ENCODE peak calls at places on chromosomes 1 and 21, in nine cellular contexts. One of them, this sample, is unnamed.

GRCh38 chr1:151825811-151826660 is 5.6 kb downstream of the RORC start:
- DNase-seq in AG04450: no peak
- DNase-seq in neural crest cell: no peak
- DNase-seq in heart right ventricle: no peak
- DNase-seq in HFF-Myc: no peak
- DNase-seq in cardiac fibroblast: no peak
- DNase-seq in progenitor cell of endocrine pancreas: no peak
- DNase-seq in CD4-positive, alpha-beta T cell: no peak
- DNase-seq in astrocyte of the spinal cord: no peak
- DNase-seq in this sample: no peak

GRCh38 chr1:179016694-179017382 is 8.9 kb upstream of the FAM20B start:
- DNase-seq in AG04450: peak
- DNase-seq in neural crest cell: no peak
- DNase-seq in heart right ventricle: peak
- DNase-seq in HFF-Myc: peak
- DNase-seq in cardiac fibroblast: peak
- DNase-seq in progenitor cell of endocrine pancreas: no peak
- DNase-seq in CD4-positive, alpha-beta T cell: no peak
- DNase-seq in astrocyte of the spinal cord: peak
- DNase-seq in this sample: peak

GRCh38 chr1:41023279-41023990 is 1.9 kb upstream of the SLFNL1 start:
- DNase-seq in AG04450: no peak
- DNase-seq in neural crest cell: no peak
- DNase-seq in heart right ventricle: no peak
- DNase-seq in HFF-Myc: no peak
- DNase-seq in cardiac fibroblast: peak
- DNase-seq in progenitor cell of endocrine pancreas: no peak
- DNase-seq in CD4-positive, alpha-beta T cell: no peak
- DNase-seq in astrocyte of the spinal cord: no peak
- DNase-seq in this sample: no peak

GRCh38 chr1:53153752-53154151 is 11.3 kb upstream of the SLC1A7 start:
- DNase-seq in AG04450: no peak
- DNase-seq in neural crest cell: no peak
- DNase-seq in heart right ventricle: no peak
- DNase-seq in HFF-Myc: no peak
- DNase-seq in cardiac fibroblast: no peak
- DNase-seq in progenitor cell of endocrine pancreas: no peak
- DNase-seq in CD4-positive, alpha-beta T cell: no peak
- DNase-seq in astrocyte of the spinal cord: no peak
- DNase-seq in this sample: no peak

GRCh38 chr21:42171091-42172053 is 47.6 kb upstream of the ABCG1 start:
- DNase-seq in AG04450: no peak
- DNase-seq in neural crest cell: no peak
- DNase-seq in heart right ventricle: peak
- DNase-seq in HFF-Myc: no peak
- DNase-seq in cardiac fibroblast: peak
- DNase-seq in progenitor cell of endocrine pancreas: no peak
- DNase-seq in CD4-positive, alpha-beta T cell: no peak
- DNase-seq in astrocyte of the spinal cord: no peak
- DNase-seq in this sample: peak

GRCh38 chr1:21624577-21625389 is 44.4 kb downstream of the RAP1GAP start:
- DNase-seq in AG04450: no peak
- DNase-seq in neural crest cell: no peak
- DNase-seq in heart right ventricle: no peak
- DNase-seq in HFF-Myc: peak
- DNase-seq in cardiac fibroblast: no peak
- DNase-seq in progenitor cell of endocrine pancreas: no peak
- DNase-seq in CD4-positive, alpha-beta T cell: no peak
- DNase-seq in astrocyte of the spinal cord: no peak
- DNase-seq in this sample: no peak

GRCh38 chr1:50656931-50657330 is 233.7 kb upstream of the DMRTA2 start:
- DNase-seq in AG04450: no peak
- DNase-seq in neural crest cell: no peak
- DNase-seq in heart right ventricle: no peak
- DNase-seq in HFF-Myc: no peak
- DNase-seq in cardiac fibroblast: no peak
- DNase-seq in progenitor cell of endocrine pancreas: no peak
- DNase-seq in CD4-positive, alpha-beta T cell: no peak
- DNase-seq in astrocyte of the spinal cord: no peak
- DNase-seq in this sample: no peak

GRCh38 chr1:246836169-246836568 is 95.6 kb downstream of the AHCTF1 start:
- DNase-seq in AG04450: no peak
- DNase-seq in neural crest cell: no peak
- DNase-seq in heart right ventricle: no peak
- DNase-seq in HFF-Myc: no peak
- DNase-seq in cardiac fibroblast: peak
- DNase-seq in progenitor cell of endocrine pancreas: no peak
- DNase-seq in CD4-positive, alpha-beta T cell: no peak
- DNase-seq in astrocyte of the spinal cord: no peak
- DNase-seq in this sample: no peak

GRCh38 chr1:27596261-27596660 is 7.7 kb downstream of the AHDC1 start:
- DNase-seq in AG04450: no peak
- DNase-seq in neural crest cell: no peak
- DNase-seq in heart right ventricle: no peak
- DNase-seq in HFF-Myc: no peak
- DNase-seq in cardiac fibroblast: no peak
- DNase-seq in progenitor cell of endocrine pancreas: no peak
- DNase-seq in CD4-positive, alpha-beta T cell: no peak
- DNase-seq in astrocyte of the spinal cord: no peak
- DNase-seq in this sample: no peak

GRCh38 chr21:29715089-29715488 is 224.7 kb downstream of the GRIK1 start:
- DNase-seq in AG04450: no peak
- DNase-seq in neural crest cell: no peak
- DNase-seq in heart right ventricle: no peak
- DNase-seq in HFF-Myc: no peak
- DNase-seq in cardiac fibroblast: no peak
- DNase-seq in progenitor cell of endocrine pancreas: no peak
- DNase-seq in CD4-positive, alpha-beta T cell: no peak
- DNase-seq in astrocyte of the spinal cord: no peak
- DNase-seq in this sample: no peak

GRCh38 chr21:34996304-34997081 is 52.6 kb downstream of the RUNX1 start:
- DNase-seq in AG04450: no peak
- DNase-seq in neural crest cell: no peak
- DNase-seq in heart right ventricle: no peak
- DNase-seq in HFF-Myc: no peak
- DNase-seq in cardiac fibroblast: peak
- DNase-seq in progenitor cell of endocrine pancreas: no peak
- DNase-seq in CD4-positive, alpha-beta T cell: no peak
- DNase-seq in astrocyte of the spinal cord: no peak
- DNase-seq in this sample: no peak

GRCh38 chr1:173329747-173330146 is 122.6 kb upstream of the TNFSF4 start:
- DNase-seq in AG04450: no peak
- DNase-seq in neural crest cell: no peak
- DNase-seq in heart right ventricle: no peak
- DNase-seq in HFF-Myc: no peak
- DNase-seq in cardiac fibroblast: peak
- DNase-seq in progenitor cell of endocrine pancreas: no peak
- DNase-seq in CD4-positive, alpha-beta T cell: no peak
- DNase-seq in astrocyte of the spinal cord: peak
- DNase-seq in this sample: no peak

GRCh38 chr1:220806408-220806807 is 19.7 kb downstream of the MTARC1 start:
- DNase-seq in AG04450: no peak
- DNase-seq in neural crest cell: no peak
- DNase-seq in heart right ventricle: no peak
- DNase-seq in HFF-Myc: no peak
- DNase-seq in cardiac fibroblast: no peak
- DNase-seq in progenitor cell of endocrine pancreas: no peak
- DNase-seq in CD4-positive, alpha-beta T cell: no peak
- DNase-seq in astrocyte of the spinal cord: no peak
- DNase-seq in this sample: no peak

GRCh38 chr1:17965515-17966100 is 142.0 kb upstream of the IGSF21 start:
- DNase-seq in AG04450: no peak
- DNase-seq in neural crest cell: no peak
- DNase-seq in heart right ventricle: no peak
- DNase-seq in HFF-Myc: no peak
- DNase-seq in cardiac fibroblast: no peak
- DNase-seq in progenitor cell of endocrine pancreas: no peak
- DNase-seq in CD4-positive, alpha-beta T cell: no peak
- DNase-seq in astrocyte of the spinal cord: no peak
- DNase-seq in this sample: no peak

GRCh38 chr1:110040548-110040947 is 6.1 kb downstream of the STRIP1 start:
- DNase-seq in AG04450: no peak
- DNase-seq in neural crest cell: no peak
- DNase-seq in heart right ventricle: no peak
- DNase-seq in HFF-Myc: no peak
- DNase-seq in cardiac fibroblast: no peak
- DNase-seq in progenitor cell of endocrine pancreas: no peak
- DNase-seq in CD4-positive, alpha-beta T cell: no peak
- DNase-seq in astrocyte of the spinal cord: no peak
- DNase-seq in this sample: peak

GRCh38 chr1:115400891-115401290 is 62.8 kb upstream of the NGF start:
- DNase-seq in AG04450: no peak
- DNase-seq in neural crest cell: no peak
- DNase-seq in heart right ventricle: no peak
- DNase-seq in HFF-Myc: no peak
- DNase-seq in cardiac fibroblast: no peak
- DNase-seq in progenitor cell of endocrine pancreas: no peak
- DNase-seq in CD4-positive, alpha-beta T cell: no peak
- DNase-seq in astrocyte of the spinal cord: no peak
- DNase-seq in this sample: peak

GRCh38 chr1:28416509-28417194 is 47.1 kb downstream of the PHACTR4 start:
- DNase-seq in AG04450: no peak
- DNase-seq in neural crest cell: no peak
- DNase-seq in heart right ventricle: no peak
- DNase-seq in HFF-Myc: no peak
- DNase-seq in cardiac fibroblast: no peak
- DNase-seq in progenitor cell of endocrine pancreas: no peak
- DNase-seq in CD4-positive, alpha-beta T cell: no peak
- DNase-seq in astrocyte of the spinal cord: no peak
- DNase-seq in this sample: no peak

GRCh38 chr1:181777812-181778211 is 283.7 kb downstream of the ZNF648 start:
- DNase-seq in AG04450: no peak
- DNase-seq in neural crest cell: no peak
- DNase-seq in heart right ventricle: no peak
- DNase-seq in HFF-Myc: no peak
- DNase-seq in cardiac fibroblast: no peak
- DNase-seq in progenitor cell of endocrine pancreas: no peak
- DNase-seq in CD4-positive, alpha-beta T cell: no peak
- DNase-seq in astrocyte of the spinal cord: no peak
- DNase-seq in this sample: peak

GRCh38 chr1:119556423-119556822 is 49.4 kb downstream of the HSD3B1 start:
- DNase-seq in AG04450: no peak
- DNase-seq in neural crest cell: no peak
- DNase-seq in heart right ventricle: no peak
- DNase-seq in HFF-Myc: no peak
- DNase-seq in cardiac fibroblast: no peak
- DNase-seq in progenitor cell of endocrine pancreas: no peak
- DNase-seq in CD4-positive, alpha-beta T cell: no peak
- DNase-seq in astrocyte of the spinal cord: no peak
- DNase-seq in this sample: no peak

GRCh38 chr1:228349701-228350171 is 56.9 kb downstream of the TRIM11 start:
- DNase-seq in AG04450: no peak
- DNase-seq in neural crest cell: no peak
- DNase-seq in heart right ventricle: peak
- DNase-seq in HFF-Myc: no peak
- DNase-seq in cardiac fibroblast: no peak
- DNase-seq in progenitor cell of endocrine pancreas: no peak
- DNase-seq in CD4-positive, alpha-beta T cell: no peak
- DNase-seq in astrocyte of the spinal cord: no peak
- DNase-seq in this sample: no peak
- TF ChIP-seq CTCF in AG04450: no peak
- TF ChIP-seq CTCF in neural crest cell: no peak
- TF ChIP-seq CTCF in heart right ventricle: no peak
- TF ChIP-seq CTCF in HFF-Myc: no peak
- TF ChIP-seq CTCF in cardiac fibroblast: no peak
- TF ChIP-seq CTCF in progenitor cell of endocrine pancreas: no peak
- TF ChIP-seq CTCF in CD4-positive, alpha-beta T cell: no peak
- TF ChIP-seq CTCF in astrocyte of the spinal cord: no peak
- TF ChIP-seq CTCF in this sample: no peak

DNA sequence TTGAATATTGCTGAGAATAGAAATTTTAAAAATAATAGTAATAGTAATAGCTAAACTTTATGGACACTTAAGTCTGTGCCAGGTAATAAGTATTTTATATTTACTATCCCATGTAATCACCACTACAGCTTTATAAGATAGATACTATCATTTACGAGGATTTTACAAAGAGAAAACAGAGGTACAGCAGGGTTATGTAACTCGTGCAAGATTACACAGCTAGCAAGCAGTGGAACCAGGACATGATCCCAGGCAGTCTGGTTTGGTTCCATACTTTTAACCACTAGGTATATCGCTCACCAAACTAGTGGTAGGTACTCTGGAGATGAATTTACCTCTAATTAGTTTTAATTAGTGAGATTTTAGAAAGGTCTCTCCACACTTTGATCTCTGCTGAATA is 42.5 kb downstream of the SPAG17 start:
- DNase-seq in AG04450: no peak
- DNase-seq in neural crest cell: no peak
- DNase-seq in heart right ventricle: no peak
- DNase-seq in HFF-Myc: no peak
- DNase-seq in cardiac fibroblast: no peak
- DNase-seq in progenitor cell of endocrine pancreas: no peak
- DNase-seq in CD4-positive, alpha-beta T cell: no peak
- DNase-seq in astrocyte of the spinal cord: no peak
- DNase-seq in this sample: no peak
- TF ChIP-seq CTCF in AG04450: no peak
- TF ChIP-seq CTCF in neural crest cell: no peak
- TF ChIP-seq CTCF in heart right ventricle: no peak
- TF ChIP-seq CTCF in HFF-Myc: no peak
- TF ChIP-seq CTCF in cardiac fibroblast: no peak
- TF ChIP-seq CTCF in progenitor cell of endocrine pancreas: no peak
- TF ChIP-seq CTCF in CD4-positive, alpha-beta T cell: no peak
- TF ChIP-seq CTCF in astrocyte of the spinal cord: no peak
- TF ChIP-seq CTCF in this sample: no peak

DNA sequence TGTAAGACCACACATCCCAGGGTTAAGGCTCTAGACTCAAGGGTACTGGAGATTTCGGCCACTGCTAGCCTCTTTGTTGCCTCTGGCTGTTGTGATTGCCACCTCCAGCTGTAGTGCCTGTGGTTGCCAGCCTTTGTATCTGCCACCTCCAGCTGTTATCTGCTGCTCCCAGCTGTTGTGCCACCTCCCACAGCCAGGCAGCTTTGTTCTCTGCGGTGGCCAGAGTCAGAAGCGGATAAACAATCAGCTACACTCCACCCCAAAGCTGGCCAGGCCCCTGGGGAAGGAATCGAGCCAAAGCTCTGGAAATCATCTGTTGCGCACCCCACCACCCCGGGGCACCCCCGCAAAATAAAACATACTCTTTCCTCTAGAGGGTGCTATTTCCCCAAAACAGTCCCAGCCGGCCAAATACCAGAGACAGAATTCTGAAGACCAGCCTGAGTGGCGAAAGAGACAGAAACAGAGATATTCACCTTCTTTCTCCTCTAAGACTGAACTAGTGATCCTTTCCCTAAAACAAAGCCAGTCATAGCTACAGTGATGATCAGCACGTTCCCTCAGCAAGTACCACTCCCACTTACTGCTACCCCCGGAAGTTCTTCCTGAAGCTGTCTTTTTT is 14.8 kb upstream of the PIGM start:
- DNase-seq in AG04450: no peak
- DNase-seq in neural crest cell: no peak
- DNase-seq in heart right ventricle: peak
- DNase-seq in HFF-Myc: no peak
- DNase-seq in cardiac fibroblast: peak
- DNase-seq in progenitor cell of endocrine pancreas: no peak
- DNase-seq in CD4-positive, alpha-beta T cell: peak
- DNase-seq in astrocyte of the spinal cord: peak
- DNase-seq in this sample: peak
- TF ChIP-seq CTCF in AG04450: peak
- TF ChIP-seq CTCF in neural crest cell: peak
- TF ChIP-seq CTCF in heart right ventricle: peak
- TF ChIP-seq CTCF in HFF-Myc: peak
- TF ChIP-seq CTCF in cardiac fibroblast: peak
- TF ChIP-seq CTCF in progenitor cell of endocrine pancreas: peak
- TF ChIP-seq CTCF in CD4-positive, alpha-beta T cell: peak
- TF ChIP-seq CTCF in astrocyte of the spinal cord: peak
- TF ChIP-seq CTCF in this sample: peak

GRCh38 chr1:164440222-164440621 is 118.8 kb upstream of the PBX1 start:
- DNase-seq in AG04450: no peak
- DNase-seq in neural crest cell: no peak
- DNase-seq in heart right ventricle: no peak
- DNase-seq in HFF-Myc: no peak
- DNase-seq in cardiac fibroblast: peak
- DNase-seq in progenitor cell of endocrine pancreas: no peak
- DNase-seq in CD4-positive, alpha-beta T cell: no peak
- DNase-seq in astrocyte of the spinal cord: peak
- DNase-seq in this sample: no peak
- TF ChIP-seq CTCF in AG04450: peak
- TF ChIP-seq CTCF in neural crest cell: peak
- TF ChIP-seq CTCF in heart right ventricle: peak
- TF ChIP-seq CTCF in HFF-Myc: peak
- TF ChIP-seq CTCF in cardiac fibroblast: peak
- TF ChIP-seq CTCF in progenitor cell of endocrine pancreas: peak
- TF ChIP-seq CTCF in CD4-positive, alpha-beta T cell: no peak
- TF ChIP-seq CTCF in astrocyte of the spinal cord: peak
- TF ChIP-seq CTCF in this sample: no peak